ENCODE peak calls at places on chromosomes 11 and 22, in four cellular contexts. W is spleen, E is dorsolateral prefrontal cortex, G is posterior cingulate gyrus. F is an unnamed sample.

GRCh38 chr11:106551744-106552671 is 466.3 kb downstream of the GUCY1A2 start:
- DNase-seq in W (peak), E (no peak), G (no peak), F (no peak)

GRCh38 chr22:23681026-23681809 is 9.6 kb upstream of the RGL4 start:
- DNase-seq in W (peak), E (no peak), G (no peak), F (no peak)

GRCh38 chr11:67432655-67433349 is 4.5 kb downstream of the RPS6KB2 start:
- DNase-seq in W (peak), E (no peak), G (no peak), F (no peak)

GRCh38 chr11:116960916-116961315 is 123.5 kb upstream of the APOA1 start:
- DNase-seq in W (no peak), E (no peak), G (no peak), F (no peak)

GRCh38 chr22:17213976-17214375 is 5.3 kb downstream of the ADA2 start:
- DNase-seq in W (no peak), E (peak), G (no peak), F (peak)

GRCh38 chr22:37258810-37259472 is 14.9 kb upstream of the RAC2 start:
- DNase-seq in W (peak), E (no peak), G (no peak), F (no peak)

GRCh38 chr22:43085658-43086606 is 3.3 kb downstream of the TTLL1 start:
- DNase-seq in W (no peak), E (peak), G (no peak), F (no peak)

GRCh38 chr22:35477911-35478582 is 62.6 kb upstream of the RASD2 start:
- DNase-seq in W (no peak), E (no peak), G (no peak), F (no peak)

GRCh38 chr11:48109046-48109666 is 107.5 kb upstream of the OR4B1 start:
- DNase-seq in W (no peak), E (no peak), G (no peak), F (no peak)

GRCh38 chr22:50691521-50691920 is 18.9 kb downstream of the SHANK3 start:
- DNase-seq in W (no peak), E (peak), G (no peak), F (no peak)

GRCh38 chr11:9315078-9315688 is 790 bp upstream of the TMEM41B start:
- DNase-seq in W (peak), E (peak), G (no peak), F (peak)

GRCh38 chr11:12963789-12964536 is 45.2 kb upstream of the RASSF10 start:
- DNase-seq in W (no peak), E (peak), G (peak), F (peak)

GRCh38 chr11:2932850-2933251 is 3.6 kb upstream of the PHLDA2 start:
- DNase-seq in W (peak), E (no peak), G (no peak), F (no peak)

GRCh38 chr11:128714881-128715280 is 21.0 kb downstream of the FLI1 start:
- DNase-seq in W (no peak), E (no peak), G (no peak), F (no peak)

GRCh38 chr11:68010058-68011041 is at the start of gene ALDH3B1:
- DNase-seq in W (peak), E (no peak), G (peak), F (peak)

GRCh38 chr11:125373426-125374391 is 122.4 kb downstream of the FEZ1 start:
- DNase-seq in W (peak), E (no peak), G (peak), F (no peak)

GRCh38 chr11:126359431-126360048 is 4.1 kb downstream of the ST3GAL4 start:
- DNase-seq in W (peak), E (peak), G (peak), F (no peak)

GRCh38 chr22:25170426-25170980 is 29.2 kb upstream of the CRYBB3 start:
- DNase-seq in W (no peak), E (no peak), G (no peak), F (no peak)

GRCh38 chr22:29885610-29886009 is 2.6 kb downstream of the MTMR3 start:
- DNase-seq in W (no peak), E (no peak), G (no peak), F (no peak)

GRCh38 chr11:123174196-123175183 is 20.6 kb downstream of the CLMP start:
- DNase-seq in W (no peak), E (no peak), G (no peak), F (no peak)

GRCh38 chr11:94775576-94776327 is 7.6 kb downstream of the AMOTL1 start:
- DNase-seq in W (no peak), E (no peak), G (no peak), F (no peak)

GRCh38 chr11:127620660-127621059 is 620.1 kb upstream of the KIRREL3 start:
- DNase-seq in W (no peak), E (no peak), G (no peak), F (no peak)

GRCh38 chr11:102177974-102178631 is 67.9 kb downstream of the YAP1 start:
- DNase-seq in W (no peak), E (no peak), G (no peak), F (no peak)

GRCh38 chr11:4071828-4072421 is 22.7 kb upstream of the RRM1 start:
- DNase-seq in W (no peak), E (no peak), G (no peak), F (no peak)

GRCh38 chr11:11157201-11157600 is 195.8 kb downstream of the CSNK2A3 start:
- DNase-seq in W (no peak), E (no peak), G (no peak), F (no peak)

GRCh38 chr11:115242982-115243381 is 261.2 kb downstream of the CADM1 start:
- DNase-seq in W (no peak), E (no peak), G (no peak), F (no peak)

GRCh38 chr22:23565288-23565941 is 14.7 kb downstream of the IGLL1 start:
- DNase-seq in W (peak), E (no peak), G (no peak), F (no peak)

GRCh38 chr11:22728600-22729394 is 62.4 kb downstream of the GAS2 start:
- DNase-seq in W (no peak), E (no peak), G (no peak), F (no peak)

GRCh38 chr11:106378513-106379179 is 301.2 kb downstream of the AASDHPPT start:
- DNase-seq in W (no peak), E (no peak), G (no peak), F (no peak)

GRCh38 chr22:23401111-23401909 is 178.8 kb downstream of the IGLL1 start:
- DNase-seq in W (no peak), E (no peak), G (no peak), F (no peak)

GRCh38 chr22:48940988-48941902 is 886.4 kb downstream of the BRD1 start:
- DNase-seq in W (no peak), E (no peak), G (no peak), F (no peak)

F was measured in caudate nucleus.